ENCODE peak calls at places on chromosomes 11 and 22, in four cellular contexts. One of them, this sample, is unnamed.

GRCh38 chr11:46387456-46387855 is 4.1 kb downstream of the CHRM4 start:
- DNase-seq in HepG2: no peak
- DNase-seq in stomach: no peak
- DNase-seq in ovary: no peak
- DNase-seq in this sample: no peak

GRCh38 chr22:48754611-48755331 is 1072.9 kb downstream of the BRD1 start:
- DNase-seq in ovary: no peak
- DNase-seq in stomach: peak; percentile 10
- DNase-seq in HepG2: no peak
- DNase-seq in this sample: no peak

GRCh38 chr11:76935030-76935429 is 74.3 kb downstream of the ACER3 start:
- DNase-seq in ovary: no peak
- DNase-seq in HepG2: no peak
- DNase-seq in stomach: no peak
- DNase-seq in this sample: no peak

GRCh38 chr11:61949169-61950034 is 749 bp upstream of the BEST1 start:
- DNase-seq in HepG2: peak; percentile 54
- DNase-seq in ovary: peak; percentile 92
- DNase-seq in stomach: no peak
- DNase-seq in this sample: peak; percentile 76

GRCh38 chr11:1504581-1505290 is 18.2 kb upstream of the MOB2 start:
- DNase-seq in HepG2: no peak
- DNase-seq in ovary: no peak
- DNase-seq in stomach: no peak
- DNase-seq in this sample: no peak

GRCh38 chr22:22752556-22753477 is 108.4 kb downstream of the GGTLC2 start:
- DNase-seq in ovary: no peak
- DNase-seq in stomach: no peak
- DNase-seq in HepG2: no peak
- DNase-seq in this sample: peak; percentile 51

GRCh38 chr11:3781423-3781822 is 15.9 kb downstream of the NUP98 start:
- DNase-seq in HepG2: no peak
- DNase-seq in ovary: no peak
- DNase-seq in stomach: no peak
- DNase-seq in this sample: no peak

GRCh38 chr11:99505319-99505718 is 484.6 kb downstream of the CNTN5 start:
- DNase-seq in ovary: no peak
- DNase-seq in HepG2: no peak
- DNase-seq in stomach: no peak
- DNase-seq in this sample: no peak

GRCh38 chr11:70471254-70471653 is 72.9 kb downstream of the CTTN start:
- DNase-seq in stomach: no peak
- DNase-seq in HepG2: no peak
- DNase-seq in ovary: peak; percentile 23
- DNase-seq in this sample: no peak

GRCh38 chr11:10075141-10075540 is 218.9 kb downstream of the SBF2 start:
- DNase-seq in HepG2: no peak
- DNase-seq in ovary: no peak
- DNase-seq in stomach: no peak
- DNase-seq in this sample: no peak

GRCh38 chr11:17598700-17599459 is 51.8 kb downstream of the OTOG start:
- DNase-seq in ovary: peak; percentile 64
- DNase-seq in HepG2: peak; percentile 37
- DNase-seq in stomach: peak; percentile 72
- DNase-seq in this sample: peak; percentile 53

GRCh38 chr22:32951807-32952153 is 106.4 kb downstream of the SYN3 start:
- DNase-seq in stomach: no peak
- DNase-seq in HepG2: no peak
- DNase-seq in ovary: no peak
- DNase-seq in this sample: no peak

GRCh38 chr11:84720706-84721402 is 906.3 kb downstream of the DLG2 start:
- DNase-seq in HepG2: no peak
- DNase-seq in stomach: no peak
- DNase-seq in ovary: peak; percentile 30
- DNase-seq in this sample: no peak

GRCh38 chr22:17085277-17086091 is 684 bp downstream of the IL17RA start:
- DNase-seq in stomach: peak; percentile 47
- DNase-seq in ovary: peak; percentile 52
- DNase-seq in HepG2: no peak
- DNase-seq in this sample: no peak

GRCh38 chr22:46090051-46090591 is 60.2 kb upstream of the PPARA start:
- DNase-seq in ovary: peak; percentile 75
- DNase-seq in stomach: peak; percentile 85
- DNase-seq in HepG2: no peak
- DNase-seq in this sample: no peak

GRCh38 chr11:120302001-120302805 is 22.9 kb upstream of the TLCD5 start:
- DNase-seq in stomach: peak; percentile 86
- DNase-seq in HepG2: no peak
- DNase-seq in ovary: no peak
- DNase-seq in this sample: no peak

GRCh38 chr11:64698427-64698826 is 24.6 kb downstream of the NRXN2 start:
- DNase-seq in HepG2: no peak
- DNase-seq in ovary: no peak
- DNase-seq in stomach: no peak
- DNase-seq in this sample: no peak

GRCh38 chr22:30575011-30575671 is 676 bp upstream of the GAL3ST1 start:
- DNase-seq in HepG2: no peak
- DNase-seq in ovary: peak; percentile 41
- DNase-seq in stomach: peak; percentile 75
- DNase-seq in this sample: peak; percentile 8

GRCh38 chr22:22927888-22928665 is 40.5 kb downstream of the IGLL5 start:
- DNase-seq in HepG2: no peak
- DNase-seq in ovary: no peak
- DNase-seq in stomach: no peak
- DNase-seq in this sample: no peak

GRCh38 chr22:19055801-19056200 is 66.4 kb downstream of the DGCR2 start:
- DNase-seq in HepG2: no peak
- DNase-seq in stomach: peak; percentile 20
- DNase-seq in ovary: no peak
- DNase-seq in this sample: no peak

GRCh38 chr11:36055356-36055755 is 111.5 kb downstream of the LDLRAD3 start:
- DNase-seq in stomach: no peak
- DNase-seq in ovary: no peak
- DNase-seq in HepG2: no peak
- DNase-seq in this sample: no peak

GRCh38 chr11:1830500-1831223 is 4.1 kb upstream of the SYT8 start:
- DNase-seq in HepG2: peak; percentile 74
- DNase-seq in ovary: no peak
- DNase-seq in stomach: peak; percentile 93
- DNase-seq in this sample: no peak

GRCh38 chr11:107563702-107564101 is 1.8 kb downstream of the ALKBH8 start:
- DNase-seq in ovary: peak; percentile 25
- DNase-seq in HepG2: peak; percentile 29
- DNase-seq in stomach: no peak
- DNase-seq in this sample: peak; percentile 38

GRCh38 chr11:105181100-105181499 is 41.5 kb upstream of the CARD18 start:
- DNase-seq in stomach: no peak
- DNase-seq in ovary: no peak
- DNase-seq in HepG2: no peak
- DNase-seq in this sample: no peak

GRCh38 chr22:19641254-19641982 is 72.9 kb upstream of the SEPTIN5 start:
- DNase-seq in ovary: no peak
- DNase-seq in stomach: no peak
- DNase-seq in HepG2: no peak
- DNase-seq in this sample: no peak

GRCh38 chr22:48823941-48824340 is 1003.7 kb downstream of the BRD1 start:
- DNase-seq in stomach: no peak
- DNase-seq in ovary: no peak
- DNase-seq in HepG2: no peak
- DNase-seq in this sample: no peak

GRCh38 chr22:50260801-50261614 is 475 bp downstream of the MAPK12 start:
- DNase-seq in stomach: peak; percentile 51
- DNase-seq in ovary: no peak
- DNase-seq in HepG2: no peak
- DNase-seq in this sample: no peak

GRCh38 chr11:66115638-66116410 is 45.8 kb downstream of the PACS1 start:
- DNase-seq in ovary: no peak
- DNase-seq in stomach: no peak
- DNase-seq in HepG2: peak; percentile 46
- DNase-seq in this sample: no peak

GRCh38 chr11:61826930-61827572 is 1.0 kb upstream of the FADS2 start:
- DNase-seq in ovary: no peak
- DNase-seq in stomach: no peak
- DNase-seq in HepG2: no peak
- DNase-seq in this sample: no peak

GRCh38 chr22:30556388-30556787 is 9.8 kb upstream of the SEC14L6 start:
- DNase-seq in HepG2: no peak
- DNase-seq in stomach: no peak
- DNase-seq in ovary: no peak
- DNase-seq in this sample: no peak

GRCh38 chr11:93986716-93987115 is 34.4 kb upstream of the HEPHL1 start:
- DNase-seq in stomach: peak; percentile 48
- DNase-seq in ovary: no peak
- DNase-seq in HepG2: no peak
- DNase-seq in this sample: no peak

GRCh38 chr11:75663808-75664207 is 5.0 kb downstream of the MAP6 start:
- DNase-seq in ovary: no peak
- DNase-seq in HepG2: no peak
- DNase-seq in stomach: no peak
- DNase-seq in this sample: no peak

GRCh38 chr11:12914401-12914912 is 94.7 kb upstream of the RASSF10 start:
- DNase-seq in HepG2: no peak
- DNase-seq in ovary: no peak
- DNase-seq in stomach: no peak
- DNase-seq in this sample: no peak

GRCh38 chr11:16154715-16155396 is 201.5 kb downstream of the SOX6 start:
- DNase-seq in ovary: no peak
- DNase-seq in HepG2: peak; percentile 93
- DNase-seq in stomach: peak; percentile 33
- DNase-seq in this sample: no peak

GRCh38 chr22:27269751-27270586 is 531.6 kb downstream of the MN1 start:
- DNase-seq in ovary: no peak
- DNase-seq in stomach: no peak
- DNase-seq in HepG2: no peak
- DNase-seq in this sample: no peak

GRCh38 chr11:1832181-1832988 is 2.4 kb upstream of the SYT8 start:
- DNase-seq in HepG2: no peak
- DNase-seq in stomach: peak; percentile 68
- DNase-seq in ovary: peak; percentile 52
- DNase-seq in this sample: no peak

GRCh38 chr11:8813658-8814057 is 97.3 kb upstream of the AKIP1 start:
- DNase-seq in ovary: peak; percentile 83
- DNase-seq in HepG2: peak; percentile 83
- DNase-seq in stomach: peak; percentile 71
- DNase-seq in this sample: peak; percentile 45

GRCh38 chr11:131754671-131755070 is 384.3 kb downstream of the NTM start:
- DNase-seq in HepG2: no peak
- DNase-seq in stomach: no peak
- DNase-seq in ovary: no peak
- DNase-seq in this sample: no peak
- H3K27ac ChIP-seq in HepG2: no peak overlapping the region
- H3K27ac ChIP-seq in stomach: no peak overlapping the region
- H3K27ac ChIP-seq in ovary: no peak overlapping the region
- H3K27ac ChIP-seq in this sample: no peak overlapping the region

GRCh38 chr11:37926772-37927171 is 1328.7 kb upstream of the RAG2 start:
- DNase-seq in stomach: no peak
- DNase-seq in HepG2: no peak
- DNase-seq in ovary: no peak
- DNase-seq in this sample: no peak

GRCh38 chr11:37929100-37929649 is 1331.1 kb upstream of the RAG2 start:
- DNase-seq in stomach: no peak
- DNase-seq in HepG2: no peak
- DNase-seq in ovary: no peak
- DNase-seq in this sample: no peak
- TF ChIP-seq EP300 in stomach: no peak
- TF ChIP-seq EP300 in HepG2: no peak
- TF ChIP-seq EP300 in ovary: no peak
- TF ChIP-seq EP300 in this sample: no peak

GRCh38 chr11:11850668-11851067 is 8.9 kb downstream of the USP47 start:
- DNase-seq in stomach: no peak
- DNase-seq in ovary: no peak
- DNase-seq in HepG2: no peak
- DNase-seq in this sample: no peak
- H3K4me1 ChIP-seq in stomach: peaks cover 24% of the 10 kb centered on the region
- H3K4me1 ChIP-seq in ovary: peaks cover 7% of the 10 kb centered on the region
- H3K4me1 ChIP-seq in HepG2: peaks cover 49% of the 10 kb centered on the region
- H3K4me1 ChIP-seq in this sample: no peaks in the 10 kb centered on the region

GRCh38 chr11:33735426-33736147 is 636 bp downstream of the CD59 start:
- DNase-seq in ovary: peak; percentile 30
- DNase-seq in stomach: peak; percentile 50
- DNase-seq in HepG2: peak; percentile 34
- DNase-seq in this sample: peak; percentile 29
- H3K27ac ChIP-seq in ovary: peak overlapping the region; percentile 74
- H3K27ac ChIP-seq in stomach: peak overlapping the region; percentile 98
- H3K27ac ChIP-seq in HepG2: peak overlapping the region; percentile 84
- H3K27ac ChIP-seq in this sample: peak overlapping the region; percentile 96

DNA sequence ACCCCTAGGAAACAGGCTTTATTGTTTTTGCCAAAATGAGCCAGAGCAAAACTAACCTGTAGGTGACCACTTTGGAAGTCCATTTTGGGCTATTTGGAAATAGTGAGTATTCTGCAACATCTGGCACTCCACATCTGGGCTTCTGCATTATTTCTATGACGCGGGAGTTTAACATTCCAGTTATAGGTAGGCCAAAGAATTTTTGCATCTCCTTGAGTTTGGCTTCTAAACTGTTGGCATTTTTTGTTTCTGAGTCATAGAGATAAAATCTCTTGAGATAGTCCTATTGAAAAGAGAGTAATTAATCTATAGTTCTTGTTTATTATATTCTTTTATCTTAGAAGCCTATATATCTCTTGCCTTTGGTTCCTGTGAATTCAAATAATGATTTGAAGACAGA is 2.8 kb downstream of the MMP7 start:
- DNase-seq in HepG2: no peak
- DNase-seq in stomach: no peak
- DNase-seq in ovary: no peak
- DNase-seq in this sample: no peak
- TF ChIP-seq EP300 in HepG2: no peak
- TF ChIP-seq EP300 in stomach: no peak
- TF ChIP-seq EP300 in ovary: no peak
- TF ChIP-seq EP300 in this sample: no peak